ENCODE peak calls at places on chromosomes 12 and 14, in four cellular contexts. K is ascending aorta, L is endodermal cell, B is keratinocyte. P is an unnamed sample.

GRCh38 chr12:67661311-67662011 is 12.9 kb downstream of the DYRK2 start:
- DNase-seq in K (no peak), L (no peak), B (no peak), P (no peak)

GRCh38 chr12:113903381-113903863 is 62.7 kb downstream of the RBM19 start:
- DNase-seq in K (no peak), L (no peak), B (no peak), P (no peak)

GRCh38 chr14:96363751-96364336 is 518 bp downstream of the GSKIP start:
- DNase-seq in K (no peak), L (peak), B (no peak), P (peak)

GRCh38 chr14:69475194-69475818 is 9.2 kb upstream of the PLEKHD1 start:
- DNase-seq in K (no peak), L (no peak), B (no peak), P (peak)

GRCh38 chr14:89845346-89845745 is 109.2 kb downstream of the EFCAB11 start:
- DNase-seq in K (no peak), L (no peak), B (no peak), P (no peak)

GRCh38 chr12:27970391-27970980 is 2.0 kb downstream of the PTHLH start:
- DNase-seq in K (no peak), L (peak), B (no peak), P (no peak)

GRCh38 chr14:104294628-104294982 is 156.2 kb downstream of the KIF26A start:
- DNase-seq in K (no peak), L (no peak), B (no peak), P (no peak)

GRCh38 chr12:111664510-111664909 is 21.2 kb downstream of the BRAP start:
- DNase-seq in K (no peak), L (peak), B (no peak), P (no peak)

GRCh38 chr12:88417531-88417930 is 162.7 kb downstream of the KITLG start:
- DNase-seq in K (no peak), L (no peak), B (no peak), P (no peak)

GRCh38 chr14:85221832-85222231 is 308.1 kb upstream of the FLRT2 start:
- DNase-seq in K (no peak), L (peak), B (no peak), P (no peak)

GRCh38 chr14:21723431-21724045 is 49.9 kb upstream of the OR4E1 start:
- DNase-seq in K (no peak), L (peak), B (no peak), P (no peak)

GRCh38 chr12:112148031-112148513 is 22.7 kb downstream of the TRAFD1 start:
- DNase-seq in K (no peak), L (peak), B (peak), P (no peak)

GRCh38 chr14:49769171-49769570 is 1.2 kb downstream of the KLHDC2 start:
- DNase-seq in K (no peak), L (no peak), B (no peak), P (no peak)

DNA sequence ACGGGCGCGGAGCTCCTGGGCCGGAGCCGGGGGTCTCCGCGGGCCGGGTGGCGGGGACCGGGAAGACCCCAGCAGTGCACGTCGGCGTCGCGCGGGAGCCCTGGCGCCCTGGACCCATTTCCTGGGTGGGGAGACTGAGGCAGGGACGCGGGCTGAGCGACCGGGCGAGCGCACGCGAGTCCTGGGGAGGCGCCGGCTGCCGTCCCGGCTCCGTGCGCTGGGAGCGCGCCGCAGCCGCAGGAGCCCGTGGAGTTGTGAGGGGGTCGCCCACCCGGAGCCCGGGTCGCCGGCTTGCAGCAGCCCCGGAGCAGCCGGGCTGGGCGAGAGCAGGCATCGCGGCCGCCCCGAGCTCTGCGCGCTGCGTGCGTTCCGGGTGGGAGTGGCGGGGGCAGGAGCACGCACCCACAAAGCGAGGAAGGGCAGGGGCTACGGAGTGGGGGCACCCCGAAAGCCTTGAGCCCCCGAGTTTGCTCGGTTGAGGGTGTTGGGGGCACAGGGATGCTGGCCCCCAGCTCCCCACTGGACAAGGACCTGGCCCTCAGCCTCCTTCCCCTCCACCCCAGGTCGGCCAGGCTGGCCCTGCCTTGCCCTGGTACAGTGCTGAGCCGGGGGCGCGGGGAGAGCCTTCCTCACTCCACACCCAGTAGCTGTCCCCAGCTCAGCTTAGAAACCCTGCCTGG is 618 bp downstream of the MMP17 start:
- DNase-seq in K (no peak), L (peak), B (no peak), P (no peak)
- H3K27ac ChIP-seq in K (no peak), L (no peak), B (no peak), P (no peak)

GRCh38 chr12:132558861-132559623 is 51.3 kb downstream of the LRCOL1 start:
- DNase-seq in K (no peak), L (no peak), B (no peak), P (no peak)
- H3K27ac ChIP-seq in K (no peak), L (no peak), B (no peak), P (no peak)

GRCh38 chr12:122862110-122862634 is 26.9 kb downstream of the HIP1R start:
- DNase-seq in K (no peak), L (peak), B (no peak), P (no peak)
- H3K27ac ChIP-seq in K (no peak), L (peak), B (peak), P (peak)

DNA sequence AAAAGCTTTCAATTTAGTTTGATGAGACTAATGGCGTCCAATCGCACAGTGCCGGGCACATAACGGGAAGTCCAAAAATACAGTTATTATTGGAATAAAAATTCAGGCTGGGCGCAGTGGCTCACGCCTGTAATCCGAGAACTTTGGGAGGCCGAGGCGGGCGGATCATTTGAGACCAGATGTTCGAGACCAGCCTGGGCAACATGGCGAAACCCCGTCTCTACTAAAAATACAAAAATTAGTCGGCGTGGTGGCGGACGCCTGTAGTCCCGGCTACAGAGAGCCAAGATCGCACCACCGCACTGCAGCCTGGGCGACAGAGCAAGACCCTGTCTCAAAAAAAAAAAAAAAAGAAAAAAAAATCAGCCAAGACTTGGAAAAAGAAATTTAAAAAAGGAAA is 1.2 kb upstream of the FKBP4 start:
- DNase-seq in K (no peak), L (no peak), B (no peak), P (no peak)
- H3K27ac ChIP-seq in K (no peak), L (no peak), B (no peak), P (no peak)

DNA sequence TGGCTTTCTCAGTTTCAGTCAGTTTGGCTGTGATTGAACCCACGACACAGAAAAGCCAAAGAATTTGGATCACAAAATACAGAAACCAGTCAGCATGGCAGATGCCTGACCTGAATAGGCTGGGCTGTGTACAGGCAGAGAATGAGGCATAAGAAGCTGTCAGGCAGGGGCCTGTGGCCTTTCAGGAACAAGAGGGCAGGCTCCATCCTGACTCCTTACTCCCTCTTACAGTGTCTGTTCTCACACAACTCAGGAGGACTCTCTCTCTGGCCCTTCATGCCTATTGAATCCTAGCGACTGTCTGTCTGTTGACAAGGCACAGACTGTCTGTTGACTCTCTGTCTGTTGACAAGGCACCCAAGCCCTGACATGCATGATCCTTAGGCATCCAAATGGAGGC is 366.4 kb upstream of the CCDC196 start:
- DNase-seq in K (no peak), L (no peak), B (no peak), P (no peak)
- H3K27ac ChIP-seq in K (no peak), L (no peak), B (no peak), P (no peak)

GRCh38 chr12:109680521-109681030 is 33.0 kb upstream of the FAM222A start:
- DNase-seq in K (no peak), L (no peak), B (no peak), P (no peak)
- H3K27ac ChIP-seq in K (no peak), L (no peak), B (no peak), P (no peak)

DNA sequence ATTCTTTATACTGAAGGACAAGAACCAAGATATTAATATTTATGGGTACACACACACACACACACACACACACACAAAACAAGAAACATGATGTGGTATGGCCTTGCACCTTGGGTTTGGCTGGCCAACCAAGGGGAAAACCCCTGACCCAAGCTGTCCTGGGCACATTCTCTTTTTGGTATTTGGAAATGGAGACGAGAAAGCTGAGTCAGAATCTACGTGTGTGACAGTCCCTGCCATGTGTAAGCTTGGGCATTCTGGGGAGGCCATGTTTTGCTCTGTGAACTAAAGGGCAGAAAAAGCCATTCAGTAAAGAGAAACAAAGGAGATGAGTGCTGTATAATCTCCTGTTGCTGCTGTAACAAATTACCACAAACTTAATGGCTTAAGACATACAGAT is 35.6 kb downstream of the PTGER2 start:
- DNase-seq in K (no peak), L (no peak), B (no peak), P (no peak)
- H3K27ac ChIP-seq in K (no peak), L (no peak), B (no peak), P (no peak)

DNA sequence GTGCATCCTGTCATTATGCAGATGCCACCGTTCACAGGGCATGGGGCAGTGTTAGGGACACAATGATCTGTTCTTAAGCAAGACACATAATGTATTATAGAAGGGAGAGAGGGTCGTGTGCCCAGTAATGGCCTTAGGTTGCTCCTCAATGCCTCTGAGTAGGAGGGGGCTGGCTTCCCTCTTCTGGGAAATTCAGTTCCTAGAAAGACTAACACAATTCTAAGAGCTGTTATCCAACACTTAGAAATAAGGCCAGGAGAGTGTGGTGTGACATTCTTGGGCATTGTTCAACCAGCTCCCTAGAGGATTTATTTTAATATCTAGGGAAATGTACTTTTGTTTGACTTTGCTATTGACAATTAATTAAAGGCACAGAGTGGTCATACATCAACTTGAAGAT is 118.5 kb downstream of the ADCK1 start:
- DNase-seq in K (no peak), L (no peak), B (no peak), P (no peak)
- H3K27ac ChIP-seq in K (no peak), L (no peak), B (no peak), P (no peak)

GRCh38 chr12:52423035-52423434 is 11.1 kb downstream of the KRT75 start:
- DNase-seq in K (no peak), L (no peak), B (no peak), P (no peak)
- H3K27ac ChIP-seq in K (no peak), L (no peak), B (no peak), P (no peak)

GRCh38 chr12:62843714-62844113 is 91.2 kb downstream of the PPM1H start:
- DNase-seq in K (no peak), L (no peak), B (no peak), P (no peak)
- H3K27ac ChIP-seq in K (no peak), L (no peak), B (no peak), P (no peak)

P was measured in epithelial cell of prostate.